ENCODE peak calls at places on chromosomes 3 and 15, in six cellular contexts. One of them, this sample, is unnamed.
A peak's percentile ranks its signal among the peaks of the same experiment; 100 is the strongest.

GRCh38 chr3:35707904-35708303 is 68.6 kb downstream of the ARPP21 start:
- DNase-seq in uterus: no peak
- DNase-seq in cardiac muscle cell: peak; percentile 1
- DNase-seq in small intestine: no peak
- DNase-seq in Karpas-422: no peak
- DNase-seq in IMR-90: peak; percentile 0
- DNase-seq in this sample: no peak

GRCh38 chr3:45787551-45787950 is 8.8 kb downstream of the SLC6A20 start:
- DNase-seq in uterus: no peak
- DNase-seq in cardiac muscle cell: no peak
- DNase-seq in small intestine: no peak
- DNase-seq in Karpas-422: no peak
- DNase-seq in IMR-90: no peak
- DNase-seq in this sample: no peak

GRCh38 chr15:73988075-73988969 is 3.8 kb downstream of the STOML1 start:
- DNase-seq in uterus: no peak
- DNase-seq in cardiac muscle cell: no peak
- DNase-seq in small intestine: no peak
- DNase-seq in Karpas-422: no peak
- DNase-seq in IMR-90: peak; percentile 71
- DNase-seq in this sample: no peak

GRCh38 chr3:41640076-41640475 is 321.8 kb downstream of the ULK4 start:
- DNase-seq in uterus: no peak
- DNase-seq in cardiac muscle cell: no peak
- DNase-seq in small intestine: no peak
- DNase-seq in Karpas-422: no peak
- DNase-seq in IMR-90: peak; percentile 12
- DNase-seq in this sample: no peak

GRCh38 chr15:60646595-60646994 is 167.7 kb upstream of the ICE2 start:
- DNase-seq in uterus: no peak
- DNase-seq in cardiac muscle cell: no peak
- DNase-seq in small intestine: no peak
- DNase-seq in Karpas-422: no peak
- DNase-seq in IMR-90: no peak
- DNase-seq in this sample: no peak

GRCh38 chr3:16084887-16085286 is 89.6 kb upstream of the GALNT15 start:
- DNase-seq in uterus: no peak
- DNase-seq in cardiac muscle cell: peak; percentile 72
- DNase-seq in small intestine: no peak
- DNase-seq in Karpas-422: no peak
- DNase-seq in IMR-90: peak; percentile 70
- DNase-seq in this sample: no peak

GRCh38 chr3:4524423-4524769 is 31.2 kb downstream of the ITPR1 start:
- DNase-seq in uterus: no peak
- DNase-seq in cardiac muscle cell: peak; percentile 88
- DNase-seq in small intestine: peak; percentile 20
- DNase-seq in Karpas-422: no peak
- DNase-seq in IMR-90: peak; percentile 19
- DNase-seq in this sample: no peak

GRCh38 chr15:75902129-75902557 is 1.5 kb upstream of the FBXO22 start:
- DNase-seq in uterus: no peak
- DNase-seq in cardiac muscle cell: peak; percentile 11
- DNase-seq in small intestine: no peak
- DNase-seq in Karpas-422: no peak
- DNase-seq in IMR-90: no peak
- DNase-seq in this sample: no peak

GRCh38 chr3:63954182-63954581 is 42.0 kb upstream of the SCAANT1 start:
- DNase-seq in uterus: no peak
- DNase-seq in cardiac muscle cell: no peak
- DNase-seq in small intestine: no peak
- DNase-seq in Karpas-422: no peak
- DNase-seq in IMR-90: peak; percentile 48
- DNase-seq in this sample: no peak

GRCh38 chr15:23002920-23003319 is 22.8 kb upstream of the CYFIP1 start:
- DNase-seq in uterus: no peak
- DNase-seq in cardiac muscle cell: no peak
- DNase-seq in small intestine: no peak
- DNase-seq in Karpas-422: no peak
- DNase-seq in IMR-90: no peak
- DNase-seq in this sample: no peak

GRCh38 chr3:16085884-16086608 is 88.4 kb upstream of the GALNT15 start:
- DNase-seq in uterus: peak; percentile 71
- DNase-seq in cardiac muscle cell: peak; percentile 83
- DNase-seq in small intestine: no peak
- DNase-seq in Karpas-422: no peak
- DNase-seq in IMR-90: no peak
- DNase-seq in this sample: peak; percentile 83

GRCh38 chr15:53836618-53837017 is 77.2 kb upstream of the WDR72 start:
- DNase-seq in uterus: no peak
- DNase-seq in cardiac muscle cell: no peak
- DNase-seq in small intestine: no peak
- DNase-seq in Karpas-422: no peak
- DNase-seq in IMR-90: no peak
- DNase-seq in this sample: no peak

GRCh38 chr3:42666022-42666421 is 12.5 kb downstream of the ZBTB47 start:
- DNase-seq in uterus: no peak
- DNase-seq in cardiac muscle cell: no peak
- DNase-seq in small intestine: no peak
- DNase-seq in Karpas-422: no peak
- DNase-seq in IMR-90: no peak
- DNase-seq in this sample: no peak
- H3K4me1 ChIP-seq in uterus: peaks cover 4% of the 10 kb centered on the region
- H3K4me1 ChIP-seq in cardiac muscle cell: peaks cover 12% of the 10 kb centered on the region
- H3K4me1 ChIP-seq in small intestine: no peaks in the 10 kb centered on the region
- H3K4me1 ChIP-seq in Karpas-422: peaks cover 12% of the 10 kb centered on the region
- H3K4me1 ChIP-seq in IMR-90: no peaks in the 10 kb centered on the region
- H3K4me1 ChIP-seq in this sample: peaks cover 2% of the 10 kb centered on the region

DNA sequence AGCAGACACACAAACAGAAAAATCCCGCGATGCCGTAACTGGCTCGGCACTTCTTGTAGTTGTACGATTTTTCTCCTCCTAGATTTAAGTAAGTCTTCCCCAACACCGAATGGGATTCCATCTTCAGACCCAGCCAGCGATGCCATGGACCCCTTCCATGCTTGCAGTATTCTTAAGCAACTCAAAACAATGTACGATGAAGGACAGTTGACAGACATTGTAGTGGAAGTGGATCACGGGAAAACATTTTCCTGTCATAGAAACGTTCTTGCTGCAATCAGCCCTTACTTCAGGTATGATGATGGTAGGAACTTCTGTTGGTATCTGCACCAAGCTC is 760 bp downstream of the KBTBD8 start:
- DNase-seq in uterus: no peak
- DNase-seq in cardiac muscle cell: peak; percentile 34
- DNase-seq in small intestine: no peak
- DNase-seq in Karpas-422: no peak
- DNase-seq in IMR-90: no peak
- DNase-seq in this sample: no peak
- H3K27ac ChIP-seq in uterus: no peak overlapping the region
- H3K27ac ChIP-seq in cardiac muscle cell: peak overlapping the region; percentile 31
- H3K27ac ChIP-seq in small intestine: peak overlapping the region; percentile 78
- H3K27ac ChIP-seq in Karpas-422: peak overlapping the region; percentile 85
- H3K27ac ChIP-seq in IMR-90: peak overlapping the region; percentile 35
- H3K27ac ChIP-seq in this sample: no peak overlapping the region

GRCh38 chr15:77819271-77819806 is 186.6 kb upstream of the LINGO1 start:
- DNase-seq in uterus: no peak
- DNase-seq in cardiac muscle cell: no peak
- DNase-seq in small intestine: no peak
- DNase-seq in Karpas-422: no peak
- DNase-seq in IMR-90: no peak
- DNase-seq in this sample: no peak
- H3K27me3 ChIP-seq in uterus: peaks cover 4% of the 10 kb centered on the region
- H3K27me3 ChIP-seq in cardiac muscle cell: peaks cover 76% of the 10 kb centered on the region
- H3K27me3 ChIP-seq in small intestine: peaks cover 30% of the 10 kb centered on the region
- H3K27me3 ChIP-seq in Karpas-422: no peaks in the 10 kb centered on the region
- H3K27me3 ChIP-seq in IMR-90: peaks cover 83% of the 10 kb centered on the region
- H3K27me3 ChIP-seq in this sample: no peaks in the 10 kb centered on the region

DNA sequence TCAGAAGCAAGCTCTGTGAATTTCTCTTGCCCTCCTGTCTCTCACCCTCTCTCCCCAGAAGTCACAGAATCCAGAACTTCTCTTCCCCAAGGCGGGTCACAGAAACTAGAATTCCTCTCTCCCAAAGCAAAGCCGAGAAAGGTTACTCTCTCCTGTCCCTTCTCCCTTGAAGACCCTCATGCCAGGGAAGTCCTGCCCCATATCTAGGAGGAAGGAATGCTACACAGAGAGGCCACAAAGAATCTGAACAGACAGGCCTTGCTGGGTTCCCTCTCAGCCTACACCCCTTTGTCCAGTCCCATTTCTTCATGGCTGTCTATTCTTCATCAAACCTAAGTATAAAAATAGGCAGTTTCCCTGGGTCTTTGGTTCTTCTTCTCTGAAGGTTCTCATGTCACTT is 29.8 kb downstream of the ANP32A start:
- DNase-seq in uterus: no peak
- DNase-seq in cardiac muscle cell: no peak
- DNase-seq in small intestine: no peak
- DNase-seq in Karpas-422: no peak
- DNase-seq in IMR-90: no peak
- DNase-seq in this sample: no peak
- H3K4me1 ChIP-seq in uterus: peaks cover 4% of the 10 kb centered on the region
- H3K4me1 ChIP-seq in cardiac muscle cell: peaks cover 64% of the 10 kb centered on the region
- H3K4me1 ChIP-seq in small intestine: peaks cover 41% of the 10 kb centered on the region
- H3K4me1 ChIP-seq in Karpas-422: peaks cover 7% of the 10 kb centered on the region
- H3K4me1 ChIP-seq in IMR-90: peaks cover 15% of the 10 kb centered on the region
- H3K4me1 ChIP-seq in this sample: no peaks in the 10 kb centered on the region

DNA sequence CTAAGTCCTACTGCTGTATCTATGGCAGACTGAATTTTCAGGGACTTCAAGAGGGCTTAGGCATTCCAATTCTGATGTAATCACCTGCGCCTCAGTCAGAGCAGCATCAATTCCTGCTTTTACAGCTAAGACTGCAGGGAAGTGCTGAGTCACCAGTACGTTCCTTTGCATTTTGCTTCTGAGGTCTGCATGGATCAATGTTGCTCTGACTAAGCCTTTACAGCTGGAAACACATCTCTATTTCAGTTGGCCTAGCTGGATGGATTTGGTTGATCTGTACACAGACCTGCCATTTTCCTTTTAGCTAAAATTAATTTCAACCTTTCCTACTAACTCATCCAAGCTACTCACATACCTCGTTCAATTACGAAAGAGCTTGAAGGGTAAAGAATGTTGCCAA is 51.3 kb downstream of the ETV5 start:
- DNase-seq in uterus: no peak
- DNase-seq in cardiac muscle cell: peak; percentile 81
- DNase-seq in small intestine: no peak
- DNase-seq in Karpas-422: no peak
- DNase-seq in IMR-90: peak; percentile 97
- DNase-seq in this sample: no peak
- H3K27ac ChIP-seq in uterus: no peak overlapping the region
- H3K27ac ChIP-seq in cardiac muscle cell: no peak overlapping the region
- H3K27ac ChIP-seq in small intestine: no peak overlapping the region
- H3K27ac ChIP-seq in Karpas-422: no peak overlapping the region
- H3K27ac ChIP-seq in IMR-90: peak overlapping the region; percentile 21
- H3K27ac ChIP-seq in this sample: no peak overlapping the region

DNA sequence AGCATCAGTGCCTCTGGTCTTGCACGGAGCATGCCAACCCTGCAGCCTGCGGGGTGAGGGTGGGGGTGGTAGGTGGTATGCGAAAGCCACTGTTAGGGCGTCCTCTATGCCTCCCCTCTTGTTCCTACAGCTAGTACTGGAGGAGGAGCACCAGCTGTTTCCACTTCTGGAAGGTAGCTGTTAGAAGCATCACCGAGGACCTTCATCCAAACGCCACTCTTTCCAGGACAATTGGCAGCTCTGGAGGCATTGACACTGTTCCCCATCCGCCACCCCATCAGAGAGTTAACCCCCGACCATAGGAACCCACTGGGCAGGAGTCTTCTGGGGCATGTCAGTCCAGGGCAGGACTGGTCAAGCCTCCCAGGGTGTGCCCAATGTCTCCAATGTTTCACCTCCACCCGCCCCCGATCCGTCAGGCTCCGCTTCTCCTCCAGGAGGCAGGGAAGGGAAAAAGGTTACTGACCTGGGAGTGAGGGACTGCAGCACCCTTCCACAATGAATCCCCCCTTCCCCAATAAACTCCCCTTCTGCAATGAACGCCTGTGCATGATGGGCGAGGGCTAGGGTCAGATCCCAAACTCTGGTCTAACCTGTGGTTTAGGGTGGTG is 487 bp downstream of the DUOX2 start:
- DNase-seq in uterus: no peak
- DNase-seq in cardiac muscle cell: no peak
- DNase-seq in small intestine: no peak
- DNase-seq in Karpas-422: no peak
- DNase-seq in IMR-90: no peak
- DNase-seq in this sample: no peak
- H3K27me3 ChIP-seq in uterus: peaks cover 40% of the 10 kb centered on the region
- H3K27me3 ChIP-seq in cardiac muscle cell: peaks cover 93% of the 10 kb centered on the region
- H3K27me3 ChIP-seq in small intestine: peaks cover 7% of the 10 kb centered on the region
- H3K27me3 ChIP-seq in Karpas-422: no peaks in the 10 kb centered on the region
- H3K27me3 ChIP-seq in IMR-90: peaks cover 82% of the 10 kb centered on the region
- H3K27me3 ChIP-seq in this sample: no peaks in the 10 kb centered on the region

GRCh38 chr3:46944191-46944590 is 32.4 kb downstream of the CCDC12 start:
- DNase-seq in uterus: no peak
- DNase-seq in cardiac muscle cell: no peak
- DNase-seq in small intestine: no peak
- DNase-seq in Karpas-422: no peak
- DNase-seq in IMR-90: no peak
- DNase-seq in this sample: no peak

GRCh38 chr3:46942079-46942478 is 34.5 kb downstream of the CCDC12 start:
- DNase-seq in uterus: no peak
- DNase-seq in cardiac muscle cell: no peak
- DNase-seq in small intestine: peak; percentile 80
- DNase-seq in Karpas-422: no peak
- DNase-seq in IMR-90: no peak
- DNase-seq in this sample: no peak

GRCh38 chr3:46939578-46940405 is 36.8 kb downstream of the CCDC12 start:
- DNase-seq in uterus: no peak
- DNase-seq in cardiac muscle cell: no peak
- DNase-seq in small intestine: no peak
- DNase-seq in Karpas-422: peak; percentile 41
- DNase-seq in IMR-90: no peak
- DNase-seq in this sample: no peak

GRCh38 chr3:46943237-46944187 is 33.0 kb downstream of the CCDC12 start:
- DNase-seq in uterus: no peak
- DNase-seq in cardiac muscle cell: no peak
- DNase-seq in small intestine: peak; percentile 88
- DNase-seq in Karpas-422: peak; percentile 38
- DNase-seq in IMR-90: no peak
- DNase-seq in this sample: no peak

DNA sequence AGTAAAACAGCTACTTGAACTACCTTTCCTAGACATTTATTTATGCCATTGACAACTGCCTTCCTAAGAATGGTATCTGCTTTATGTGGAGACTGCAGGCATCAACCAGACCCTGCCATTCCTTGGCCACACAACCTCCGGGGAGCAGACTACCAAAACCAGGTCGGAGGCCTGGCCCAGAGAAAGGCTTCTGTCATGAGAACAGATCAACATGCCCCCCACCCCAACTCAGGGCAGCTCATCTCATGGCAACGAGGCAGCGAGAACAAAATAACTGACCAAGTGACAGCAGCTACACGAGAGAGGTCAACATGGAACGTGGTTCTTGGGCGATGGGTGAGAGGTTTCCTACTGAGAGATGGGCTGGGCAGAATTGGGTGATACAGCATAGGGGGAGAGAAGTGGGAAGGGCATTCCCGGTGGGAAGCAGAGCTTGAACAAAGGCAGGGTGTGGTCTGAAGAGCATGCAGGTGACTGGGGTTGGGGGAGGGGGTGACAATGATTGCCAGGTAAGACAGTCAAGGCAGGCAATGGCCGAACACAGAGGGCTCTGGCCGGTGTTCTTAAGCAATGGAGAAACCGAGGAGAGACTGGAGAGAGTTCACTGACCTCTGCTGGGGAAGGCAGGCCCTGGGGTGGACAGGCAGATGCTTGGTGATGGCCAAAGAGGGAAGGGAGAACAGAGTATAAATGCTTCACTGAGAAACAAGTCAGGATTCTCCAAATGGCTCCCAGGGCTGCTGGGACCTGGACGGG is 33.9 kb downstream of the CCDC12 start:
- DNase-seq in uterus: no peak
- DNase-seq in cardiac muscle cell: no peak
- DNase-seq in small intestine: no peak
- DNase-seq in Karpas-422: no peak
- DNase-seq in IMR-90: no peak
- DNase-seq in this sample: no peak
- H3K4me1 ChIP-seq in uterus: peaks cover 5% of the 10 kb centered on the region
- H3K4me1 ChIP-seq in cardiac muscle cell: peaks cover 78% of the 10 kb centered on the region
- H3K4me1 ChIP-seq in small intestine: peaks cover 37% of the 10 kb centered on the region
- H3K4me1 ChIP-seq in Karpas-422: peaks cover 98% of the 10 kb centered on the region
- H3K4me1 ChIP-seq in IMR-90: peaks cover 2% of the 10 kb centered on the region
- H3K4me1 ChIP-seq in this sample: peaks cover 4% of the 10 kb centered on the region

This sample was measured in aorta.